ENCODE peak calls at places on chromosomes 16 and 17, in nine cellular contexts. P is AG10803; K is HTR-8/SVneo; I is activated T-cell treated with anti-CD3 and anti-CD28 coated beads for 48 hours; F is tibial artery; L is hepatocyte; S is stimulated activated CD8-positive, alpha-beta memory T cell treated with anti-CD3 and anti-CD28 coated beads, Interleukin-7, amount 100 ng/mL, for 1 hour; D is neural progenitor cell; Z is stimulated activated effector memory CD8-positive, alpha-beta T cell treated with anti-CD3 and anti-CD28 coated beads, Interleukin-12 subunit alpha, Interleukin-12 subunit beta, amount 100 ng/mL, for 72 hours. T is an unnamed sample.

GRCh38 chr16:25563700-25564099 is 128.1 kb upstream of the HS3ST4 start:
- DNase-seq in S (no peak), P (no peak), F (no peak), K (no peak), Z (no peak), I (no peak), D (no peak), L (no peak), T (no peak)

GRCh38 chr17:36936455-36936934 is 780 bp upstream of the LHX1 start:
- DNase-seq in S (no peak), P (no peak), K (no peak), Z (no peak), I (no peak), L (no peak), F (no peak), D (peak), T (peak)

GRCh38 chr17:66580601-66581385 is 254.1 kb upstream of the CACNG5 start:
- DNase-seq in P (peak), K (no peak), S (no peak), F (no peak), D (no peak), I (no peak), L (peak), Z (no peak), T (peak)

GRCh38 chr16:74297296-74297665 is 667 bp downstream of the PSMD7 start:
- DNase-seq in I (peak), F (no peak), D (peak), P (peak), Z (peak), S (no peak), L (peak), K (peak), T (peak)

GRCh38 chr16:1048442-1049112 is 24.0 kb upstream of the SSTR5 start:
- DNase-seq in L (peak), K (no peak), F (no peak), I (peak), Z (no peak), D (peak), S (no peak), P (peak), T (peak)

GRCh38 chr17:72466199-72466598 is 345.4 kb downstream of the SOX9 start:
- DNase-seq in S (no peak), L (peak), P (peak), D (no peak), Z (no peak), F (no peak), I (no peak), K (peak), T (no peak)

GRCh38 chr17:1762906-1763829 is 1.3 kb downstream of the SERPINF1 start:
- DNase-seq in Z (no peak), P (peak), K (no peak), F (peak), D (peak), S (no peak), L (peak), I (no peak), T (peak)

GRCh38 chr17:9284884-9285283 is 263.6 kb downstream of the NTN1 start:
- DNase-seq in L (no peak), K (no peak), F (no peak), Z (no peak), I (no peak), D (no peak), S (no peak), P (peak), T (no peak)

GRCh38 chr17:42804918-42805367 is 6.3 kb downstream of the CNTD1 start:
- DNase-seq in I (no peak), S (no peak), K (no peak), L (no peak), Z (no peak), F (no peak), D (no peak), P (no peak), T (no peak)

GRCh38 chr16:66588981-66589713 is 9.9 kb downstream of the CMTM2 start:
- DNase-seq in D (peak), L (no peak), P (no peak), I (peak), K (peak), F (peak), Z (peak), S (peak), T (no peak)

GRCh38 chr16:57844416-57845030 is 42.2 kb upstream of the KIFC3 start:
- DNase-seq in K (no peak), S (no peak), Z (no peak), L (no peak), D (no peak), F (no peak), P (no peak), I (no peak), T (no peak)

GRCh38 chr17:68182940-68183551 is 64.8 kb upstream of the AMZ2 start:
- DNase-seq in I (peak), S (no peak), P (no peak), F (no peak), Z (peak), L (no peak), D (no peak), K (no peak), T (no peak)

GRCh38 chr17:8463089-8463488 is 27.4 kb downstream of the NDEL1 start:
- DNase-seq in S (no peak), P (peak), L (no peak), K (no peak), F (no peak), D (no peak), Z (no peak), I (no peak), T (no peak)

GRCh38 chr16:19375561-19376158 is 42.0 kb upstream of the TMC5 start:
- DNase-seq in S (no peak), F (no peak), I (peak), P (peak), L (peak), K (peak), D (peak), Z (peak), T (peak)

GRCh38 chr17:67558740-67559380 is 158.9 kb upstream of the NOL11 start:
- DNase-seq in L (peak), K (no peak), I (peak), P (peak), Z (no peak), F (no peak), S (no peak), D (no peak), T (no peak)

GRCh38 chr16:66592241-66592640 is 12.3 kb upstream of the CMTM3 start:
- DNase-seq in P (no peak), K (no peak), L (no peak), S (no peak), Z (no peak), F (no peak), D (no peak), I (no peak), T (no peak)

GRCh38 chr16:65038125-65038524 is 83.7 kb downstream of the CDH11 start:
- DNase-seq in K (no peak), L (peak), I (no peak), F (no peak), P (no peak), Z (no peak), D (peak), S (no peak), T (no peak)

GRCh38 chr16:13332713-13333255 is 431.4 kb downstream of the SHISA9 start:
- DNase-seq in L (no peak), P (no peak), Z (no peak), I (no peak), F (no peak), S (no peak), D (peak), K (no peak), T (no peak)

GRCh38 chr16:24826817-24827566 is 18.8 kb upstream of the SLC5A11 start:
- DNase-seq in K (no peak), L (no peak), I (no peak), D (no peak), Z (no peak), S (no peak), P (no peak), F (no peak), T (no peak)

GRCh38 chr16:50611332-50611934 is 63.2 kb downstream of the NKD1 start:
- DNase-seq in Z (no peak), P (peak), D (no peak), S (no peak), L (no peak), I (no peak), K (no peak), F (no peak), T (no peak)

GRCh38 chr16:85724126-85724879 is 26.6 kb downstream of the C16orf74 start:
- DNase-seq in K (no peak), L (peak), F (no peak), S (no peak), P (no peak), D (no peak), I (no peak), Z (no peak), T (no peak)

GRCh38 chr16:24883714-24884151 is 38.0 kb downstream of the SLC5A11 start:
- DNase-seq in I (no peak), S (no peak), K (no peak), D (no peak), L (no peak), Z (no peak), P (no peak), F (no peak), T (no peak)

GRCh38 chr16:57284206-57284951 is at the start of gene PLLP:
- DNase-seq in K (peak), P (no peak), D (peak), F (no peak), I (peak), S (no peak), L (peak), Z (peak), T (peak)

GRCh38 chr17:39252788-39253460 is 27.2 kb upstream of the STAC2 start:
- DNase-seq in Z (no peak), I (no peak), D (no peak), P (no peak), F (no peak), K (no peak), S (no peak), L (no peak), T (no peak)

T was measured in SK-N-SH.